ENCODE peak calls at places on chromosomes 3 and 15, in ten cellular contexts. L is stimulated activated CD4-positive, alpha-beta T cell treated with anti-CD3 and anti-CD28 coated beads, Interleukin-12 subunit alpha, Interleukin-12 subunit beta, amount 100 ng/mL, for 4 hours; P is Kasumi-1; J is activated T-helper 1 cell treated with anti-CD3 and anti-CD28 coated beads, Interleukin-12 subunit alpha, Interleukin-12 subunit beta, Interleukin-2, Interleukin-4 antibody, amounts not matched to agents 30 ng/mL and 10 ng/mL and 1 ng/mL, durations not matched to agents 14 hours and 24 hours and 36 hours; D is midbrain; E is WTC11; R is stimulated activated CD8-positive, alpha-beta memory T cell treated with anti-CD3 and anti-CD28 coated beads, Interleukin-4, amount 100 ng/mL, for 1 hour; I is mesothelial cell of epicardium; C is bronchial epithelial cell; X is posterior vena cava. G is an unnamed sample.

GRCh38 chr3:42960282-42960681 is 18.8 kb upstream of the GASK1A start:
- DNase-seq in L (no peak), P (no peak), J (no peak), D (no peak), E (no peak), R (no peak), I (no peak), C (no peak), X (no peak), G (no peak)

GRCh38 chr15:44101944-44102343 is 93.1 kb downstream of the FRMD5 start:
- DNase-seq in L (no peak), P (no peak), J (no peak), D (no peak), E (no peak), R (no peak), I (no peak), C (peak), X (no peak), G (no peak)

GRCh38 chr3:160447544-160447943 is 2.0 kb downstream of the TRIM59 start:
- DNase-seq in L (no peak), P (no peak), J (no peak), D (no peak), E (no peak), R (no peak), I (no peak), C (peak), X (no peak), G (no peak)

GRCh38 chr3:133944641-133945441 is 49.2 kb upstream of the RAB6B start:
- DNase-seq in L (no peak), P (peak), J (no peak), D (no peak), E (no peak), R (no peak), I (no peak), C (peak), X (peak), G (no peak)

GRCh38 chr3:74501001-74501400 is 113.5 kb downstream of the CNTN3 start:
- DNase-seq in L (no peak), P (no peak), J (no peak), D (no peak), E (no peak), R (no peak), I (no peak), C (peak), X (no peak), G (no peak)

GRCh38 chr15:73599934-73600333 is 33.3 kb downstream of the NPTN start:
- DNase-seq in L (no peak), P (no peak), J (no peak), D (no peak), E (no peak), R (no peak), I (no peak), C (peak), X (no peak), G (no peak)

GRCh38 chr3:10329495-10330015 is 8.6 kb upstream of the SEC13 start:
- DNase-seq in L (no peak), P (no peak), J (no peak), D (no peak), E (no peak), R (no peak), I (no peak), C (no peak), X (peak), G (no peak)

GRCh38 chr3:188232676-188233075 is 78.7 kb downstream of the LPP start:
- DNase-seq in L (no peak), P (no peak), J (no peak), D (no peak), E (no peak), R (no peak), I (no peak), C (no peak), X (no peak), G (no peak)

GRCh38 chr3:58647661-58648141 is 18.9 kb downstream of the FAM3D start:
- DNase-seq in L (no peak), P (peak), J (no peak), D (no peak), E (no peak), R (no peak), I (no peak), C (peak), X (peak), G (no peak)

GRCh38 chr15:101024111-101024695 is 105.0 kb downstream of the LRRK1 start:
- DNase-seq in L (no peak), P (no peak), J (no peak), D (peak), E (no peak), R (no peak), I (peak), C (no peak), X (peak), G (peak)

GRCh38 chr3:144282313-144282712 is 310.7 kb downstream of the DIPK2A start:
- DNase-seq in L (no peak), P (no peak), J (no peak), D (no peak), E (no peak), R (no peak), I (no peak), C (no peak), X (no peak), G (no peak)

GRCh38 chr15:33311312-33311971 is 675 bp downstream of the RYR3 start:
- DNase-seq in L (no peak), P (no peak), J (no peak), D (peak), E (peak), R (no peak), I (no peak), C (no peak), X (peak), G (no peak)

GRCh38 chr3:140834266-140835037 is 107.2 kb upstream of the SLC25A36 start:
- DNase-seq in L (no peak), P (no peak), J (no peak), D (no peak), E (no peak), R (no peak), I (no peak), C (peak), X (no peak), G (no peak)

GRCh38 chr3:122488262-122488973 is 26.3 kb downstream of the KPNA1 start:
- DNase-seq in L (no peak), P (no peak), J (no peak), D (no peak), E (no peak), R (no peak), I (no peak), C (no peak), X (no peak), G (no peak)

GRCh38 chr3:12884104-12884742 is 42.9 kb upstream of the RPL32 start:
- DNase-seq in L (no peak), P (no peak), J (no peak), D (peak), E (no peak), R (no peak), I (no peak), C (no peak), X (no peak), G (no peak)

GRCh38 chr3:52403271-52403841 is 41.5 kb downstream of the SEMA3G start:
- DNase-seq in L (no peak), P (no peak), J (no peak), D (no peak), E (no peak), R (no peak), I (no peak), C (no peak), X (peak), G (no peak)

GRCh38 chr15:88918738-88919137 is 5.6 kb upstream of the MFGE8 start:
- DNase-seq in L (no peak), P (no peak), J (no peak), D (no peak), E (no peak), R (no peak), I (no peak), C (peak), X (no peak), G (peak)

GRCh38 chr3:128910006-128910405 is 30.6 kb downstream of the ACAD9 start:
- DNase-seq in L (no peak), P (no peak), J (no peak), D (no peak), E (no peak), R (no peak), I (no peak), C (no peak), X (peak), G (no peak)

GRCh38 chr3:89740881-89741177 is 633.4 kb downstream of the EPHA3 start:
- DNase-seq in L (no peak), P (no peak), J (no peak), D (no peak), E (no peak), R (no peak), I (no peak), C (no peak), X (no peak), G (no peak)

GRCh38 chr3:165855581-165855980 is 18.4 kb upstream of the BCHE start:
- DNase-seq in L (no peak), P (no peak), J (no peak), D (no peak), E (no peak), R (no peak), I (no peak), C (peak), X (no peak), G (no peak)

GRCh38 chr3:160641675-160642330 is 35.2 kb upstream of the ARL14 start:
- DNase-seq in L (no peak), P (no peak), J (no peak), D (no peak), E (no peak), R (no peak), I (no peak), C (peak), X (no peak), G (no peak)

GRCh38 chr3:108412351-108412750 is 98.0 kb downstream of the MYH15 start:
- DNase-seq in L (no peak), P (no peak), J (no peak), D (no peak), E (no peak), R (no peak), I (no peak), C (peak), X (no peak), G (no peak)

GRCh38 chr15:52417501-52417900 is 111.2 kb downstream of the MYO5A start:
- DNase-seq in L (no peak), P (no peak), J (no peak), D (no peak), E (no peak), R (no peak), I (no peak), C (peak), X (no peak), G (no peak)

GRCh38 chr3:131880948-131881347 is 153.9 kb downstream of the CPNE4 start:
- DNase-seq in L (no peak), P (no peak), J (no peak), D (no peak), E (no peak), R (no peak), I (no peak), C (no peak), X (no peak), G (no peak)

GRCh38 chr3:99544819-99545281 is 93.5 kb upstream of the COL8A1 start:
- DNase-seq in L (no peak), P (no peak), J (no peak), D (no peak), E (no peak), R (no peak), I (no peak), C (peak), X (no peak), G (no peak)

GRCh38 chr15:72912121-72912520 is 128.6 kb upstream of the ADPGK start:
- DNase-seq in L (no peak), P (no peak), J (no peak), D (no peak), E (no peak), R (no peak), I (no peak), C (no peak), X (no peak), G (no peak)

GRCh38 chr3:23923786-23924185 is 6.9 kb downstream of the RPL15 start:
- DNase-seq in L (no peak), P (no peak), J (no peak), D (no peak), E (no peak), R (no peak), I (no peak), C (no peak), X (no peak), G (no peak)

GRCh38 chr3:120762575-120762974 is 20.0 kb downstream of the GTF2E1 start:
- DNase-seq in L (no peak), P (no peak), J (no peak), D (no peak), E (no peak), R (no peak), I (no peak), C (no peak), X (no peak), G (no peak)

GRCh38 chr3:110814170-110815007 is 257.2 kb upstream of the NECTIN3 start:
- DNase-seq in L (no peak), P (peak), J (peak), D (no peak), E (no peak), R (no peak), I (no peak), C (peak), X (no peak), G (no peak)